ENCODE peak calls at places on chromosomes 5 and 9, in nine cellular contexts. I is mesothelial cell of epicardium, D is lower leg skin, H is GM23338, Z is right lobe of liver, K is fibroblast of pulmonary artery, S is heart left ventricle, R is transverse colon, B is A549. Q is an unnamed sample.

GRCh38 chr5:51944500-51945125 is 561.4 kb downstream of the ISL1 start:
- DNase-seq in I (no peak), D (no peak), H (no peak), Z (no peak), K (no peak), S (no peak), R (no peak), B (no peak), Q (no peak)

GRCh38 chr9:107480386-107480789 is 9.2 kb downstream of the KLF4 start:
- DNase-seq in I (no peak), D (peak; percentile 94), H (no peak), Z (no peak), K (peak; percentile 85), S (no peak), R (no peak), B (peak; percentile 37), Q (peak; percentile 94)

GRCh38 chr5:43008369-43009158 is 31.6 kb downstream of the ANXA2R start:
- DNase-seq in I (peak; percentile 65), D (peak; percentile 97), H (peak; percentile 96), Z (peak; percentile 79), K (peak; percentile 95), S (peak; percentile 90), R (peak; percentile 94), B (peak; percentile 84), Q (peak; percentile 82)

GRCh38 chr5:117732264-117732663 is 1157.6 kb upstream of the SEMA6A start:
- DNase-seq in I (no peak), D (no peak), H (no peak), Z (no peak), K (no peak), S (no peak), R (no peak), B (no peak), Q (no peak)

GRCh38 chr9:126986506-126986951 is 71.9 kb downstream of the RALGPS1 start:
- DNase-seq in I (no peak), D (no peak), H (no peak), Z (no peak), K (no peak), S (no peak), R (peak; percentile 25), B (peak; percentile 9), Q (peak; percentile 64)

GRCh38 chr5:56698463-56699381 is 116.6 kb upstream of the MAP3K1 start:
- DNase-seq in I (no peak), D (no peak), H (no peak), Z (no peak), K (no peak), S (no peak), R (no peak), B (no peak), Q (no peak)

GRCh38 chr5:150406120-150407096 is 6.3 kb downstream of the CD74 start:
- DNase-seq in I (no peak), D (no peak), H (no peak), Z (no peak), K (no peak), S (no peak), R (no peak), B (no peak), Q (no peak)

GRCh38 chr5:31049461-31049860 is 144.0 kb upstream of the CDH6 start:
- DNase-seq in I (no peak), D (no peak), H (no peak), Z (no peak), K (no peak), S (no peak), R (no peak), B (no peak), Q (no peak)

GRCh38 chr9:34654317-34655083 is 2.5 kb downstream of the IL11RA start:
- DNase-seq in I (no peak), D (peak; percentile 95), H (no peak), Z (no peak), K (peak; percentile 54), S (peak; percentile 85), R (peak; percentile 51), B (no peak), Q (no peak)

GRCh38 chr5:75048457-75048953 is 3.9 kb downstream of the GCNT4 start:
- DNase-seq in I (no peak), D (no peak), H (no peak), Z (no peak), K (no peak), S (no peak), R (no peak), B (no peak), Q (no peak)

GRCh38 chr5:95669540-95669939 is 13.3 kb downstream of the SPATA9 start:
- DNase-seq in I (no peak), D (no peak), H (no peak), Z (peak; percentile 56), K (peak; percentile 93), S (peak; percentile 71), R (peak; percentile 59), B (no peak), Q (peak; percentile 51)

GRCh38 chr5:54991446-54991845 is 6.1 kb upstream of the ESM1 start:
- DNase-seq in I (no peak), D (no peak), H (peak; percentile 6), Z (no peak), K (no peak), S (no peak), R (no peak), B (no peak), Q (no peak)

GRCh38 chr5:176401281-176402205 is 13.0 kb downstream of the HIGD2A start:
- DNase-seq in I (no peak), D (peak; percentile 83), H (no peak), Z (no peak), K (no peak), S (no peak), R (no peak), B (no peak), Q (no peak)

GRCh38 chr5:44664711-44665100 is 144.0 kb upstream of the MRPS30 start:
- DNase-seq in I (no peak), D (no peak), H (no peak), Z (no peak), K (no peak), S (no peak), R (no peak), B (no peak), Q (no peak)

GRCh38 chr5:159135896-159136531 is 36.3 kb upstream of the EBF1 start:
- DNase-seq in I (no peak), D (no peak), H (no peak), Z (no peak), K (peak; percentile 30), S (no peak), R (no peak), B (peak; percentile 18), Q (peak; percentile 77)

GRCh38 chr9:35666045-35666444 is 1.1 kb upstream of the ARHGEF39 start:
- DNase-seq in I (no peak), D (no peak), H (no peak), Z (peak; percentile 16), K (peak; percentile 46), S (no peak), R (no peak), B (no peak), Q (no peak)

GRCh38 chr9:117551171-117551570 is 136.3 kb upstream of the ASTN2 start:
- DNase-seq in I (no peak), D (no peak), H (no peak), Z (no peak), K (no peak), S (no peak), R (no peak), B (no peak), Q (no peak)

GRCh38 chr5:170315154-170315553 is 17.6 kb upstream of the LCP2 start:
- DNase-seq in I (no peak), D (peak; percentile 96), H (no peak), Z (no peak), K (peak; percentile 55), S (peak; percentile 58), R (no peak), B (no peak), Q (no peak)

GRCh38 chr5:129996896-129997295 is 92.6 kb downstream of the CHSY3 start:
- DNase-seq in I (no peak), D (no peak), H (no peak), Z (no peak), K (peak; percentile 48), S (no peak), R (no peak), B (no peak), Q (no peak)

GRCh38 chr9:35603506-35603985 is 1.5 kb upstream of the TESK1 start:
- DNase-seq in I (no peak), D (peak; percentile 97), H (peak; percentile 9), Z (peak; percentile 40), K (peak; percentile 90), S (peak; percentile 45), R (peak; percentile 65), B (no peak), Q (peak; percentile 79)

GRCh38 chr5:29016067-29016466 is 1977.7 kb upstream of the CDH9 start:
- DNase-seq in I (no peak), D (no peak), H (no peak), Z (no peak), K (no peak), S (no peak), R (no peak), B (no peak), Q (no peak)
- TF ChIP-seq CTCF in I (no peak), D (no peak), H (no peak), Z (no peak), K (no peak), S (no peak), R (no peak), B (peak; percentile 9), Q (no peak)

DNA sequence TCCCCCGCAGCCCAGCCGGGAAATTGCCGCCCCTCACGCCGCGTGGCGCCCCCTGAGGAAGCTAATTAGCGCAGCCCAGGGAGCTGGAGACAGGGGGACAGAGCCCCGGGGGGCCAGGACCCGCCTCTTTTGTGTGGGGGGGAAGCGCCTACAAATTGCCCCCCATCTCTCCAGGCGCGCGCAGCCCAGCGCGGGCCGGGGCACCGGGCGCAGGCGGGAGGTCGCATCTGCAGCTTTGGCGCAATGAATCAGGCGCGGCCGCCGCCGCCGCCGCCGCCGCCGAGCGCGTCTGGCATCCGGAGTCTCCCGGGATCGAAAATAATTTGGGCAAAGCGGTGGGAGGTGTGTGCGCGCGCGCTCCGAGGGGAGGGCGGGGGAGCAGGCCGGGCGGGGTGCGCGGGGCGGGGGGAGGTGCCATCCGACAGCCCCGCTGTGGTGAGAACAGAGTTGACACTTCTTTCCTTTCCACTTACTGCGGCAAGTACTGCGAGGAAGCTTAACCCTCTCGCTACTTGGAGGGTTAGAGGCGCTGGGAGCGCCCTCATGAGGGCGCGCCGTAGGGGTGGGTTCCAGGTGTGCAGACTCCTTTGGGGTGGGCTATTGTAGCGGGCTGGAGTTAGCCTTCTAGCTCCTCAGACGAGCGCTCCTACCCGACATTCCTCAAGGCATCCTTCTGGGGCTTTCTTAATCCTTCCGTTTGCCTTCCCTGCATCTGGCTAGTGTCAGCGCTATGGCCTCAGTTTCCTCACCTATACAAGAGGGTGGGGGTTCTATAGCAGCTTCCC is 63.1 kb downstream of the CXXC5 start:
- DNase-seq in I (no peak), D (no peak), H (peak; percentile 81), Z (peak; percentile 35), K (no peak), S (peak; percentile 56), R (peak; percentile 44), B (peak; percentile 31), Q (peak; percentile 36)
- TF ChIP-seq CTCF in I (peak; percentile 7), D (no peak), H (peak; percentile 67), Z (no peak), K (peak; percentile 19), S (no peak), R (no peak), B (no peak), Q (peak; percentile 9)

GRCh38 chr9:99821187-99822095 is at the start of gene NR4A3:
- DNase-seq in I (peak; percentile 84), D (peak; percentile 99), H (peak; percentile 94), Z (peak; percentile 93), K (peak; percentile 99), S (peak; percentile 97), R (peak; percentile 95), B (peak; percentile 92), Q (peak; percentile 91)
- TF ChIP-seq CTCF in I (no peak), D (no peak), H (no peak), Z (peak; percentile 47), K (peak; percentile 4), S (peak; percentile 11), R (peak; percentile 32), B (no peak), Q (no peak)

GRCh38 chr9:120612218-120612617 is 32.3 kb upstream of the CDK5RAP2 start:
- DNase-seq in I (no peak), D (no peak), H (peak; percentile 44), Z (no peak), K (peak; percentile 25), S (no peak), R (no peak), B (no peak), Q (no peak)
- TF ChIP-seq CTCF in I (no peak), D (no peak), H (peak; percentile 61), Z (no peak), K (peak; percentile 32), S (no peak), R (no peak), B (peak; percentile 73), Q (peak; percentile 26)

Q was measured in MCF 10A.